ENCODE peak calls at places on chromosome 1, in eight cellular contexts. E, B, M, J, S, D, L and K are unnamed samples.

GRCh38 chr1:156592158-156592909 is 758 bp downstream of the NAXE start:
- DNase-seq in E (no peak), B (no peak), M (no peak), J (no peak), S (no peak), D (no peak), L (no peak), K (peak)

GRCh38 chr1:8817413-8818324 is at the start of gene RERE:
- DNase-seq in E (peak), B (peak), M (peak), J (peak), S (peak), D (peak), L (peak), K (peak)

GRCh38 chr1:183012301-183012994 is 10.8 kb upstream of the LAMC1 start:
- DNase-seq in E (no peak), B (no peak), M (no peak), J (no peak), S (no peak), D (no peak), L (no peak), K (no peak)

GRCh38 chr1:167722152-167722869 is 529 bp downstream of the MPZL1 start:
- DNase-seq in E (no peak), B (peak), M (peak), J (no peak), S (peak), D (peak), L (peak), K (peak)

GRCh38 chr1:46585312-46585711 is 18.8 kb downstream of the MKNK1 start:
- DNase-seq in E (no peak), B (no peak), M (no peak), J (no peak), S (no peak), D (no peak), L (no peak), K (no peak)

GRCh38 chr1:112997781-112998180 is 41.8 kb upstream of the SLC16A1 start:
- DNase-seq in E (no peak), B (no peak), M (no peak), J (no peak), S (no peak), D (no peak), L (peak), K (no peak)

GRCh38 chr1:113191579-113192076 is 118.6 kb downstream of the LRIG2 start:
- DNase-seq in E (no peak), B (no peak), M (peak), J (no peak), S (no peak), D (no peak), L (no peak), K (peak)

GRCh38 chr1:37410815-37411214 is 63.6 kb upstream of the ZC3H12A start:
- DNase-seq in E (no peak), B (no peak), M (peak), J (no peak), S (no peak), D (no peak), L (no peak), K (peak)

GRCh38 chr1:240258910-240259309 is 167.2 kb downstream of the FMN2 start:
- DNase-seq in E (no peak), B (no peak), M (no peak), J (no peak), S (no peak), D (no peak), L (peak), K (no peak)

GRCh38 chr1:111669268-111669667 is 49.7 kb downstream of the RAP1A start:
- DNase-seq in E (no peak), B (no peak), M (no peak), J (no peak), S (no peak), D (no peak), L (peak), K (no peak)

GRCh38 chr1:183002797-183003594 is 20.2 kb upstream of the LAMC1 start:
- DNase-seq in E (no peak), B (no peak), M (no peak), J (no peak), S (no peak), D (no peak), L (no peak), K (no peak)

GRCh38 chr1:51264470-51264869 is 28.4 kb downstream of the RNF11 start:
- DNase-seq in E (no peak), B (no peak), M (no peak), J (no peak), S (no peak), D (no peak), L (peak), K (no peak)

GRCh38 chr1:233543338-233544255 is 70.3 kb upstream of the KCNK1 start:
- DNase-seq in E (no peak), B (peak), M (peak), J (no peak), S (no peak), D (peak), L (peak), K (peak)

GRCh38 chr1:247290576-247290975 is 34.7 kb downstream of the VN1R5 start:
- DNase-seq in E (no peak), B (no peak), M (no peak), J (no peak), S (no peak), D (no peak), L (no peak), K (no peak)